ENCODE peak calls at places on chromosomes 2 and 18, in ten cellular contexts. One of them, this sample, is unnamed.

GRCh38 chr2:55885944-55886281 is 37.7 kb downstream of the EFEMP1 start:
- DNase-seq in RWPE2: no peak
- DNase-seq in endodermal cell: no peak
- DNase-seq in AG09309: no peak
- DNase-seq in upper lobe of left lung: no peak
- DNase-seq in brain microvascular endothelial cell: no peak
- DNase-seq in neuronal stem cell: no peak
- DNase-seq in hepatocyte: no peak
- DNase-seq in body of pancreas: no peak
- DNase-seq in MG63: no peak
- DNase-seq in this sample: no peak

GRCh38 chr2:16302969-16303592 is 362.6 kb downstream of the CYRIA start:
- DNase-seq in RWPE2: no peak
- DNase-seq in brain microvascular endothelial cell: no peak
- DNase-seq in MG63: no peak
- DNase-seq in AG09309: no peak
- DNase-seq in neuronal stem cell: no peak
- DNase-seq in endodermal cell: no peak
- DNase-seq in body of pancreas: no peak
- DNase-seq in hepatocyte: no peak
- DNase-seq in upper lobe of left lung: no peak
- DNase-seq in this sample: no peak

GRCh38 chr18:22710628-22711380 is 222.3 kb upstream of the RBBP8 start:
- DNase-seq in AG09309: peak; percentile 42
- DNase-seq in RWPE2: no peak
- DNase-seq in neuronal stem cell: no peak
- DNase-seq in body of pancreas: peak; percentile 30
- DNase-seq in hepatocyte: peak; percentile 74
- DNase-seq in brain microvascular endothelial cell: peak; percentile 71
- DNase-seq in MG63: no peak
- DNase-seq in upper lobe of left lung: peak; percentile 46
- DNase-seq in endodermal cell: peak; percentile 68
- DNase-seq in this sample: no peak

GRCh38 chr2:158211516-158211915 is 109.8 kb downstream of the UPP2 start:
- DNase-seq in neuronal stem cell: no peak
- DNase-seq in body of pancreas: no peak
- DNase-seq in upper lobe of left lung: no peak
- DNase-seq in AG09309: no peak
- DNase-seq in MG63: peak; percentile 40
- DNase-seq in endodermal cell: no peak
- DNase-seq in brain microvascular endothelial cell: no peak
- DNase-seq in hepatocyte: no peak
- DNase-seq in RWPE2: no peak
- DNase-seq in this sample: no peak

GRCh38 chr2:206154197-206154596 is 5.0 kb downstream of the NDUFS1 start:
- DNase-seq in hepatocyte: peak; percentile 35
- DNase-seq in AG09309: no peak
- DNase-seq in RWPE2: no peak
- DNase-seq in upper lobe of left lung: no peak
- DNase-seq in endodermal cell: no peak
- DNase-seq in brain microvascular endothelial cell: no peak
- DNase-seq in body of pancreas: no peak
- DNase-seq in neuronal stem cell: no peak
- DNase-seq in MG63: no peak
- DNase-seq in this sample: no peak

GRCh38 chr2:212135739-212136138 is 402.9 kb downstream of the ERBB4 start:
- DNase-seq in body of pancreas: no peak
- DNase-seq in endodermal cell: no peak
- DNase-seq in RWPE2: no peak
- DNase-seq in AG09309: peak; percentile 13
- DNase-seq in MG63: peak; percentile 37
- DNase-seq in neuronal stem cell: no peak
- DNase-seq in upper lobe of left lung: no peak
- DNase-seq in hepatocyte: no peak
- DNase-seq in brain microvascular endothelial cell: no peak
- DNase-seq in this sample: peak; percentile 7

GRCh38 chr18:73614812-73615211 is 532.8 kb downstream of the FBXO15 start:
- DNase-seq in brain microvascular endothelial cell: peak; percentile 21
- DNase-seq in AG09309: peak; percentile 91
- DNase-seq in upper lobe of left lung: no peak
- DNase-seq in RWPE2: peak; percentile 81
- DNase-seq in neuronal stem cell: no peak
- DNase-seq in MG63: peak; percentile 71
- DNase-seq in hepatocyte: no peak
- DNase-seq in body of pancreas: no peak
- DNase-seq in endodermal cell: no peak
- DNase-seq in this sample: peak; percentile 89

GRCh38 chr2:128423788-128424165 is 105.1 kb upstream of the HS6ST1 start:
- DNase-seq in body of pancreas: peak; percentile 5
- DNase-seq in RWPE2: no peak
- DNase-seq in AG09309: no peak
- DNase-seq in brain microvascular endothelial cell: no peak
- DNase-seq in endodermal cell: peak; percentile 27
- DNase-seq in neuronal stem cell: no peak
- DNase-seq in hepatocyte: no peak
- DNase-seq in MG63: no peak
- DNase-seq in upper lobe of left lung: peak; percentile 15
- DNase-seq in this sample: no peak

GRCh38 chr2:58033530-58033929 is 13.1 kb upstream of the VRK2 start:
- DNase-seq in hepatocyte: no peak
- DNase-seq in AG09309: no peak
- DNase-seq in MG63: no peak
- DNase-seq in upper lobe of left lung: no peak
- DNase-seq in RWPE2: no peak
- DNase-seq in neuronal stem cell: no peak
- DNase-seq in brain microvascular endothelial cell: no peak
- DNase-seq in body of pancreas: no peak
- DNase-seq in endodermal cell: no peak
- DNase-seq in this sample: no peak

GRCh38 chr2:58042486-58042970 is 4.1 kb upstream of the VRK2 start:
- DNase-seq in neuronal stem cell: no peak
- DNase-seq in hepatocyte: peak; percentile 80
- DNase-seq in AG09309: peak; percentile 74
- DNase-seq in MG63: peak; percentile 22
- DNase-seq in brain microvascular endothelial cell: peak; percentile 89
- DNase-seq in endodermal cell: no peak
- DNase-seq in body of pancreas: no peak
- DNase-seq in RWPE2: no peak
- DNase-seq in upper lobe of left lung: no peak
- DNase-seq in this sample: peak; percentile 81

GRCh38 chr2:58035352-58035751 is 11.3 kb upstream of the VRK2 start:
- DNase-seq in body of pancreas: no peak
- DNase-seq in neuronal stem cell: no peak
- DNase-seq in MG63: no peak
- DNase-seq in hepatocyte: no peak
- DNase-seq in endodermal cell: no peak
- DNase-seq in upper lobe of left lung: no peak
- DNase-seq in AG09309: no peak
- DNase-seq in brain microvascular endothelial cell: no peak
- DNase-seq in RWPE2: no peak
- DNase-seq in this sample: no peak

GRCh38 chr2:58044145-58044544 is 2.5 kb upstream of the VRK2 start:
- DNase-seq in brain microvascular endothelial cell: no peak
- DNase-seq in MG63: no peak
- DNase-seq in neuronal stem cell: no peak
- DNase-seq in body of pancreas: no peak
- DNase-seq in RWPE2: no peak
- DNase-seq in hepatocyte: no peak
- DNase-seq in upper lobe of left lung: no peak
- DNase-seq in endodermal cell: no peak
- DNase-seq in AG09309: no peak
- DNase-seq in this sample: no peak

GRCh38 chr2:58039170-58039611 is 7.4 kb upstream of the VRK2 start:
- DNase-seq in RWPE2: no peak
- DNase-seq in AG09309: no peak
- DNase-seq in neuronal stem cell: no peak
- DNase-seq in upper lobe of left lung: no peak
- DNase-seq in MG63: no peak
- DNase-seq in hepatocyte: no peak
- DNase-seq in brain microvascular endothelial cell: peak; percentile 26
- DNase-seq in endodermal cell: no peak
- DNase-seq in body of pancreas: no peak
- DNase-seq in this sample: peak; percentile 41
- H3K4me3 ChIP-seq in RWPE2: no peak overlapping the region
- H3K4me3 ChIP-seq in AG09309: no peak overlapping the region
- H3K4me3 ChIP-seq in neuronal stem cell: no peak overlapping the region
- H3K4me3 ChIP-seq in upper lobe of left lung: no peak overlapping the region
- H3K4me3 ChIP-seq in MG63: no peak overlapping the region
- H3K4me3 ChIP-seq in hepatocyte: no peak overlapping the region
- H3K4me3 ChIP-seq in brain microvascular endothelial cell: no peak overlapping the region
- H3K4me3 ChIP-seq in endodermal cell: peak overlapping the region; percentile 21
- H3K4me3 ChIP-seq in body of pancreas: no peak overlapping the region
- H3K4me3 ChIP-seq in this sample: peak overlapping the region; percentile 14

GRCh38 chr2:237674731-237675276 is 47.4 kb downstream of the LRRFIP1 start:
- DNase-seq in endodermal cell: peak; percentile 89
- DNase-seq in body of pancreas: peak; percentile 59
- DNase-seq in RWPE2: peak; percentile 74
- DNase-seq in neuronal stem cell: no peak
- DNase-seq in AG09309: no peak
- DNase-seq in MG63: peak; percentile 49
- DNase-seq in upper lobe of left lung: peak; percentile 97
- DNase-seq in brain microvascular endothelial cell: peak; percentile 82
- DNase-seq in hepatocyte: peak; percentile 75
- DNase-seq in this sample: peak; percentile 73

GRCh38 chr2:237671466-237672173 is 44.2 kb downstream of the LRRFIP1 start:
- DNase-seq in RWPE2: no peak
- DNase-seq in upper lobe of left lung: no peak
- DNase-seq in brain microvascular endothelial cell: no peak
- DNase-seq in endodermal cell: no peak
- DNase-seq in body of pancreas: no peak
- DNase-seq in neuronal stem cell: no peak
- DNase-seq in hepatocyte: no peak
- DNase-seq in MG63: no peak
- DNase-seq in AG09309: no peak
- DNase-seq in this sample: no peak

GRCh38 chr2:237672731-237673129 is 45.3 kb downstream of the LRRFIP1 start:
- DNase-seq in RWPE2: no peak
- DNase-seq in brain microvascular endothelial cell: no peak
- DNase-seq in MG63: no peak
- DNase-seq in hepatocyte: no peak
- DNase-seq in body of pancreas: no peak
- DNase-seq in upper lobe of left lung: no peak
- DNase-seq in endodermal cell: no peak
- DNase-seq in neuronal stem cell: no peak
- DNase-seq in AG09309: no peak
- DNase-seq in this sample: no peak

GRCh38 chr2:237675326-237675725 is 47.9 kb downstream of the LRRFIP1 start:
- DNase-seq in brain microvascular endothelial cell: no peak
- DNase-seq in neuronal stem cell: no peak
- DNase-seq in MG63: no peak
- DNase-seq in body of pancreas: no peak
- DNase-seq in AG09309: no peak
- DNase-seq in upper lobe of left lung: no peak
- DNase-seq in hepatocyte: no peak
- DNase-seq in endodermal cell: no peak
- DNase-seq in RWPE2: no peak
- DNase-seq in this sample: no peak

DNA sequence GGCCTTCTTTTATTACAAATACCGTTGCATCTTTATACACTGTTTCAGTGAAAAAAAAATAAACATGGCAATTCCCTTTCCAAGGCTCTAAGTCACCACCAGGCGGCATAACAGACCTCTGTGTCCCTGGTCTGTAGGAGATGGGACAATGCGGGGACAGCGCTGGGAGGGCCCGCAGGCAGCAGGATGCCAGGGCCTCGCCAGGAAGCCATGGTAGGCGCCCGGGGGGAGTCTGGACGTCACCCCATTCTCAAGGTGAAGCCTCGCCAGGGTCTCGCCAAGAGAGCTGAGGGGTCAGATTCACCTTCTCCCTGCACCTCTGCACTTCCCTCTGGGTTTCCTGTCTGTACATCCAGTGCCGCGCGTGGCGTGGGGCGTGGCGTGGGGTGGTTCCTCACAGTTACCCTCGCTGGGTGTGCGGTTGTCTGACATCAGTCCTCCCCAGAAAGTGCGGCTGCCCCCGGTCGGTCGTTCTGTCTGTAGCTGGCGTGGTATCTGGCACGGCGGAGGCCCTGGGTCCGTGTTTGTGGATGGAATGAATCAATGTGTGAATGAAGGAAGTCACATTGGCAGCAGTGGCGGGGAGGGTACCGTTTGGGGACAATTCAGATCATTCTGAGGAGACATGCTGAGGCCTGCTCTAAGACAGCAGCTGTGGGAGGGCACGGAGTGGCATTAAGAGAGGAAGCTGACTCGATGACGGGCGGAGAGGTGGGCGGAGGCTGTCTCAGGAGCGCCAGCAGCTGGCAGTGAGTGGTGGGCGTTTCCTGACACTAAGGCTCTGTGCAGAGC is 45.9 kb downstream of the LRRFIP1 start:
- DNase-seq in AG09309: no peak
- DNase-seq in body of pancreas: no peak
- DNase-seq in RWPE2: no peak
- DNase-seq in MG63: peak; percentile 33
- DNase-seq in endodermal cell: peak; percentile 81
- DNase-seq in brain microvascular endothelial cell: peak; percentile 55
- DNase-seq in neuronal stem cell: no peak
- DNase-seq in hepatocyte: peak; percentile 63
- DNase-seq in upper lobe of left lung: peak; percentile 82
- DNase-seq in this sample: no peak
- H3K4me3 ChIP-seq in AG09309: no peak overlapping the region
- H3K4me3 ChIP-seq in body of pancreas: no peak overlapping the region
- H3K4me3 ChIP-seq in RWPE2: no peak overlapping the region
- H3K4me3 ChIP-seq in MG63: no peak overlapping the region
- H3K4me3 ChIP-seq in endodermal cell: no peak overlapping the region
- H3K4me3 ChIP-seq in brain microvascular endothelial cell: peak overlapping the region; percentile 47
- H3K4me3 ChIP-seq in neuronal stem cell: no peak overlapping the region
- H3K4me3 ChIP-seq in hepatocyte: no peak overlapping the region
- H3K4me3 ChIP-seq in upper lobe of left lung: peak overlapping the region; percentile 32
- H3K4me3 ChIP-seq in this sample: no peak overlapping the region

DNA sequence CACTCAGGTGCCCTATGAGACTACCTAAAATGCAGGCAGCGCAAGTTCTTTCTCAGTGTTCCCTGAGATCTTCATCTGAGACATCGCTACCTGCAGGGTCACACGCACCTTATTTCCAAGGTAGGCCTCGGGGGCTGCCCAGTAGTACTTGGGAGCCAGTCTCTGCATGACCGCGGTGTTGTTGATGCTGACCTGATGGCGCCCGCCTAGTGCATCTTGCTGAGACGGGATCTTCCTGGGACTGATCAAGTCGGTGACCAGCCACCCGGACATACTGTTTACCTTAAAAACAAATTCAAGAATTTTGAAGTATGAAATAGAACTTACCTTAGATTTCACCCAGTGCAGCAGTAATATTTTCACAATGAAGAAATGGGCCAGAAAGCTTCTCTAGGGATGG is 80.1 kb downstream of the LAMA1 start:
- DNase-seq in RWPE2: no peak
- DNase-seq in endodermal cell: no peak
- DNase-seq in body of pancreas: no peak
- DNase-seq in AG09309: no peak
- DNase-seq in brain microvascular endothelial cell: no peak
- DNase-seq in upper lobe of left lung: no peak
- DNase-seq in MG63: no peak
- DNase-seq in hepatocyte: no peak
- DNase-seq in neuronal stem cell: no peak
- DNase-seq in this sample: no peak
- H3K4me3 ChIP-seq in RWPE2: no peak overlapping the region
- H3K4me3 ChIP-seq in endodermal cell: no peak overlapping the region
- H3K4me3 ChIP-seq in body of pancreas: no peak overlapping the region
- H3K4me3 ChIP-seq in AG09309: no peak overlapping the region
- H3K4me3 ChIP-seq in brain microvascular endothelial cell: no peak overlapping the region
- H3K4me3 ChIP-seq in upper lobe of left lung: no peak overlapping the region
- H3K4me3 ChIP-seq in MG63: no peak overlapping the region
- H3K4me3 ChIP-seq in hepatocyte: no peak overlapping the region
- H3K4me3 ChIP-seq in neuronal stem cell: no peak overlapping the region
- H3K4me3 ChIP-seq in this sample: no peak overlapping the region

GRCh38 chr2:76973610-76974009 is 548.6 kb downstream of the LRRTM4 start:
- DNase-seq in hepatocyte: no peak
- DNase-seq in body of pancreas: no peak
- DNase-seq in RWPE2: no peak
- DNase-seq in MG63: no peak
- DNase-seq in brain microvascular endothelial cell: no peak
- DNase-seq in endodermal cell: no peak
- DNase-seq in upper lobe of left lung: no peak
- DNase-seq in neuronal stem cell: no peak
- DNase-seq in AG09309: no peak
- DNase-seq in this sample: no peak
- H3K4me3 ChIP-seq in hepatocyte: no peak overlapping the region
- H3K4me3 ChIP-seq in body of pancreas: no peak overlapping the region
- H3K4me3 ChIP-seq in RWPE2: no peak overlapping the region
- H3K4me3 ChIP-seq in MG63: no peak overlapping the region
- H3K4me3 ChIP-seq in brain microvascular endothelial cell: no peak overlapping the region
- H3K4me3 ChIP-seq in endodermal cell: no peak overlapping the region
- H3K4me3 ChIP-seq in upper lobe of left lung: no peak overlapping the region
- H3K4me3 ChIP-seq in neuronal stem cell: no peak overlapping the region
- H3K4me3 ChIP-seq in AG09309: no peak overlapping the region
- H3K4me3 ChIP-seq in this sample: no peak overlapping the region